ENCODE peak calls at places on chromosome 17, in eight cellular contexts. Y is bronchial epithelial cell, R is RWPE2, G is mammary epithelial cell, L is heart left ventricle, J is tibial nerve, C is lower lobe of right lung, D is colonic mucosa. Z is an unnamed sample. For H3K27me3 and H3K36me3, the result is how much of the 10 kb centered on the place peaks cover.

GRCh38 chr17:64081802-64082799 is 47.8 kb downstream of the ERN1 start:
- DNase-seq in Y (peak), C (no peak), D (peak), G (peak), R (no peak), L (no peak), J (no peak), Z (peak)

GRCh38 chr17:51425793-51426192 is 165.4 kb downstream of the UTP18 start:
- DNase-seq in J (no peak), Y (no peak), C (no peak), R (no peak), G (no peak), L (no peak), D (no peak), Z (no peak)

GRCh38 chr17:66365903-66366302 is 63.5 kb downstream of the PRKCA start:
- DNase-seq in L (no peak), C (no peak), J (no peak), R (no peak), D (no peak), Y (no peak), G (no peak), Z (no peak)

GRCh38 chr17:80104956-80105375 is 3.6 kb downstream of the GAA start:
- DNase-seq in G (no peak), Y (no peak), J (no peak), R (peak), L (no peak), C (peak), D (no peak), Z (no peak)

GRCh38 chr17:33927732-33928133 is 327.4 kb upstream of the CCL2 start:
- DNase-seq in L (no peak), Y (peak), G (no peak), J (no peak), R (no peak), C (no peak), D (no peak), Z (no peak)

GRCh38 chr17:64457156-64457555 is 8.2 kb downstream of the MILR1 start:
- DNase-seq in D (no peak), G (no peak), L (no peak), Y (no peak), C (no peak), R (no peak), J (no peak), Z (no peak)

GRCh38 chr17:2025622-2026309 is 632 bp upstream of the RTN4RL1 start:
- DNase-seq in Y (peak), L (peak), J (peak), R (no peak), G (peak), D (peak), C (peak), Z (no peak)

GRCh38 chr17:8285270-8286181 is 2.9 kb upstream of the RANGRF start:
- DNase-seq in Y (no peak), D (no peak), C (no peak), G (no peak), J (no peak), L (no peak), R (no peak), Z (no peak)

GRCh38 chr17:59769891-59770290 is 62.4 kb downstream of the VMP1 start:
- DNase-seq in Y (peak), R (no peak), J (no peak), L (no peak), D (no peak), C (no peak), G (peak), Z (no peak)

GRCh38 chr17:39461911-39462641 is 790 bp downstream of the CDK12 start:
- DNase-seq in Y (peak), G (peak), J (no peak), R (no peak), C (no peak), L (peak), D (peak), Z (no peak)

GRCh38 chr17:17698371-17698770 is 17.1 kb downstream of the RAI1 start:
- DNase-seq in C (no peak), R (no peak), D (no peak), Y (no peak), L (no peak), G (no peak), J (no peak), Z (no peak)
- H3K27me3 ChIP-seq in C (under half), R (under half), D (under half), Y (under half), L (under half), G (under half), J (under half), Z (under half)

GRCh38 chr17:74987418-74987908 is at the start of gene CDR2L:
- DNase-seq in G (peak), C (peak), J (peak), R (peak), Y (peak), L (peak), D (peak), Z (peak)
- TF ChIP-seq CTCF in G (no peak), C (no peak), J (no peak), R (no peak), Y (no peak), L (no peak), D (no peak), Z (no peak)

DNA sequence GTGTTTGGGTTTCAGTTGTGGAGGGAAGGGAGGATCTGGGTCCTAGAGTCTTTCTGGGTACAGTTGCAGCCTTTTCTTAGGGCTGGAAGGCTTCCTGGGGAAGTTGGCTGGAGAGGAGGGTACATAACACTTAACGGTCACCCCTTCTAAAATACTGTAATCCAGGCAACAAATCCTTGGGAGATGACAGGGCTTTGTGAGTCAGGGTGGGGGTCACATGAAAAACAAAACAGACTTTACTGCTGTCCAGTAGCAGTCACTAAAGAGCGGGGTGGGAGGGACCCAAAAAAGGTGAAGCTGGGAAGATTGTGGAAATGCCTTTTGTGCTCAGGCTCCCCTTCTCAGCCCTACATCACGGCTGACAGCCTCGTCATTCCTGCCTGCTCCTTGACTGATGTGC is 6.3 kb downstream of the SAP30BP start:
- DNase-seq in G (no peak), L (no peak), D (no peak), C (no peak), J (no peak), Y (no peak), R (no peak), Z (no peak)
- H3K36me3 ChIP-seq in G (under half), L (half or more), D (under half), C (half or more), J (under half), Y (under half), R (half or more), Z (under half)

GRCh38 chr17:68289473-68289872 is 1.5 kb downstream of the SLC16A6 start:
- DNase-seq in Y (peak), C (no peak), L (no peak), R (no peak), G (no peak), J (no peak), D (no peak), Z (no peak)
- H3K27me3 ChIP-seq in Y (under half), C (under half), L (under half), R (under half), G (under half), J (under half), D (under half), Z (under half)

DNA sequence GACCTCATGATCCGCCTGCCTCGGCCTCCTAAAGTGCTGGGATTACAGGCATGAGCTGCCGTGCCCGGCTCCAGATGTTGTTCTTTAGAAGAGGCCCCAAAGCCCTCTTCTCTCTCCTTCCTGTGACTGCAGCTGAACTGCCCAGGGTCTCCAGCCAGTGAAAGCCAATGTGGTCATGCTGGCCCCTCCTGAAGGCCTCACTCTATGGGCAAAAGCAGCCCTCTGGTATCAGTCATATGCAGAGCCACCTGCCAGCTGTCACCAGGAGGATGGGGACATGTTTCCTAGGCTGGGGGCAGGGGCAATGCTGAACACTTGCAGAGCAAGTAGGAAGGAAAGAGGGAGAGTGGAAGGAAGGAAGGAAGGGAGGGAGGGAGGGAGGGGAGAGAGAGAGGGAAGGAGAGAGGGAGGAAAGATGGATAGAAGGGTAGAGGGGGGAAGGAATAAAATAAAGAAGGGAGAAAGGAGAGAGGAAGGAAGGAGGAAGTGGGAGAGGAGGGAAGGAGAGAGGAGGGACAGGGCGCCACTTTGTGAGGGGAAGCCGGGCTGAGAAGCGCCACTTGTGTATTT is 36.0 kb downstream of the SOCS3 start:
- DNase-seq in L (no peak), C (no peak), Y (no peak), J (no peak), D (no peak), R (no peak), G (no peak), Z (no peak)
- TF ChIP-seq CTCF in L (no peak), C (no peak), Y (no peak), J (no peak), D (no peak), R (no peak), G (no peak), Z (no peak)